ENCODE peak calls at places on chromosomes 12 and 14, in five cellular contexts. I is endothelial cell; V is stimulated activated CD4-positive, alpha-beta T cell treated with anti-CD3 and anti-CD28 coated beads, Interleukin-1b, Interleukin-23, amount 100 ng/mL, for 4 hours; X is stimulated activated effector memory CD8-positive, alpha-beta T cell treated with anti-CD3 and anti-CD28 coated beads, Interleukin-12 subunit alpha, Interleukin-12 subunit beta, amount 100 ng/mL, for 72 hours; Y is heart left ventricle. W is an unnamed sample.

GRCh38 chr14:77306406-77307098 is 14.1 kb downstream of the POMT2 start:
- DNase-seq in I (no peak), V (no peak), X (no peak), Y (no peak), W (no peak)

GRCh38 chr14:90483551-90483950 is 86.7 kb downstream of the CALM1 start:
- DNase-seq in I (no peak), V (peak), X (no peak), Y (peak), W (no peak)

GRCh38 chr12:114306646-114307045 is 99.3 kb downstream of the TBX5 start:
- DNase-seq in I (no peak), V (no peak), X (no peak), Y (no peak), W (no peak)

GRCh38 chr12:132373967-132374820 is 44.8 kb upstream of the GALNT9 start:
- DNase-seq in I (no peak), V (no peak), X (no peak), Y (no peak), W (no peak)

GRCh38 chr12:47017901-47018479 is 61.4 kb upstream of the PCED1B start:
- DNase-seq in I (no peak), V (no peak), X (no peak), Y (no peak), W (no peak)

GRCh38 chr12:52307836-52308806 is 13.1 kb downstream of the KRT83 start:
- DNase-seq in I (peak), V (no peak), X (peak), Y (peak), W (no peak)

GRCh38 chr14:89185919-89186849 is 230.8 kb downstream of the FOXN3 start:
- DNase-seq in I (no peak), V (no peak), X (no peak), Y (no peak), W (no peak)

GRCh38 chr12:100795193-100796179 is 910 bp downstream of the ANO4 start:
- DNase-seq in I (no peak), V (no peak), X (no peak), Y (no peak), W (no peak)

GRCh38 chr12:102326987-102327386 is 129.4 kb upstream of the PMCH start:
- DNase-seq in I (no peak), V (no peak), X (no peak), Y (no peak), W (no peak)

GRCh38 chr14:61889914-61890351 is 127.7 kb downstream of the SNAPC1 start:
- DNase-seq in I (no peak), V (peak), X (no peak), Y (no peak), W (no peak)

GRCh38 chr12:20696181-20696580 is 1.0 kb downstream of the SLCO1C1 start:
- DNase-seq in I (no peak), V (no peak), X (no peak), Y (peak), W (no peak)

GRCh38 chr14:63986789-63987533 is 134.2 kb downstream of the SYNE2 start:
- DNase-seq in I (no peak), V (no peak), X (no peak), Y (no peak), W (no peak)

GRCh38 chr12:129873458-129873857 is 30.4 kb downstream of the TMEM132D start:
- DNase-seq in I (no peak), V (no peak), X (no peak), Y (no peak), W (no peak)

W was measured in HuH-7.5.